ENCODE peak calls at places on chromosomes 3 and 15, in ten cellular contexts. D, N, S, M, W, I, J, U, L and E are unnamed samples.

GRCh38 chr15:77525907-77526581 is 105.4 kb downstream of the HMG20A start:
- DNase-seq in D (no peak), N (no peak), S (no peak), M (peak), W (no peak), I (no peak), J (no peak), U (no peak), L (no peak), E (no peak)

GRCh38 chr15:62665449-62665848 is 377.1 kb upstream of the TPM1 start:
- DNase-seq in D (peak), N (no peak), S (no peak), M (no peak), W (no peak), I (no peak), J (no peak), U (no peak), L (peak), E (no peak)

GRCh38 chr15:38647683-38648082 is 83.1 kb upstream of the RASGRP1 start:
- DNase-seq in D (no peak), N (no peak), S (no peak), M (no peak), W (no peak), I (no peak), J (no peak), U (no peak), L (peak), E (no peak)

GRCh38 chr15:32909431-32909830 is 191.6 kb downstream of the GREM1 start:
- DNase-seq in D (peak), N (no peak), S (no peak), M (no peak), W (no peak), I (no peak), J (no peak), U (no peak), L (peak), E (no peak)

GRCh38 chr3:172078721-172079120 is 39.3 kb downstream of the FNDC3B start:
- DNase-seq in D (no peak), N (no peak), S (no peak), M (no peak), W (no peak), I (no peak), J (no peak), U (no peak), L (no peak), E (no peak)

GRCh38 chr3:16883057-16883725 is 1.6 kb upstream of the PLCL2 start:
- DNase-seq in D (no peak), N (no peak), S (no peak), M (no peak), W (no peak), I (peak), J (peak), U (no peak), L (peak), E (no peak)

GRCh38 chr3:42749753-42750231 is 23.3 kb downstream of the CCDC13 start:
- DNase-seq in D (no peak), N (no peak), S (peak), M (no peak), W (no peak), I (no peak), J (no peak), U (no peak), L (peak), E (no peak)

GRCh38 chr15:39486546-39487081 is 94.3 kb upstream of the THBS1 start:
- DNase-seq in D (no peak), N (no peak), S (no peak), M (no peak), W (no peak), I (no peak), J (no peak), U (no peak), L (no peak), E (no peak)

GRCh38 chr3:46946856-46947544 is 29.5 kb downstream of the CCDC12 start:
- DNase-seq in D (no peak), N (peak), S (no peak), M (no peak), W (peak), I (no peak), J (no peak), U (no peak), L (no peak), E (no peak)

GRCh38 chr3:123098411-123099330 is 31.8 kb downstream of the PDIA5 start:
- DNase-seq in D (no peak), N (no peak), S (no peak), M (no peak), W (no peak), I (no peak), J (no peak), U (no peak), L (peak), E (no peak)

GRCh38 chr15:101664303-101664913 is 12.2 kb upstream of the TM2D3 start:
- DNase-seq in D (no peak), N (no peak), S (no peak), M (no peak), W (no peak), I (no peak), J (no peak), U (no peak), L (peak), E (no peak)

GRCh38 chr3:114409291-114409690 is 115.5 kb downstream of the TIGIT start:
- DNase-seq in D (no peak), N (no peak), S (no peak), M (no peak), W (no peak), I (no peak), J (no peak), U (no peak), L (no peak), E (no peak)

GRCh38 chr3:149395107-149396089 is 17.9 kb upstream of the TM4SF1 start:
- DNase-seq in D (no peak), N (no peak), S (no peak), M (no peak), W (no peak), I (peak), J (no peak), U (no peak), L (no peak), E (no peak)

GRCh38 chr3:8458711-8459110 is 42.9 kb upstream of the LMCD1 start:
- DNase-seq in D (peak), N (peak), S (no peak), M (no peak), W (no peak), I (no peak), J (peak), U (no peak), L (peak), E (no peak)

GRCh38 chr3:99845335-99845734 is 27.7 kb downstream of the CMSS1 start:
- DNase-seq in D (no peak), N (no peak), S (no peak), M (no peak), W (no peak), I (no peak), J (no peak), U (no peak), L (no peak), E (no peak)

GRCh38 chr3:99839613-99840012 is 22.0 kb downstream of the CMSS1 start:
- DNase-seq in D (no peak), N (no peak), S (no peak), M (no peak), W (no peak), I (no peak), J (no peak), U (no peak), L (no peak), E (no peak)

GRCh38 chr3:99843590-99844260 is 26.1 kb downstream of the CMSS1 start:
- DNase-seq in D (no peak), N (no peak), S (no peak), M (no peak), W (no peak), I (no peak), J (no peak), U (no peak), L (peak), E (no peak)

GRCh38 chr3:99845999-99846398 is 28.3 kb downstream of the CMSS1 start:
- DNase-seq in D (no peak), N (no peak), S (no peak), M (no peak), W (no peak), I (no peak), J (no peak), U (no peak), L (no peak), E (no peak)

GRCh38 chr3:99842826-99843589 is 25.3 kb downstream of the CMSS1 start:
- DNase-seq in D (peak), N (no peak), S (peak), M (no peak), W (no peak), I (no peak), J (no peak), U (no peak), L (peak), E (no peak)
- TF ChIP-seq CTCF in D (peak), N (peak), S (peak), M (peak), W (peak), I (no peak), J (peak), U (peak), L (peak), E (peak)

DNA sequence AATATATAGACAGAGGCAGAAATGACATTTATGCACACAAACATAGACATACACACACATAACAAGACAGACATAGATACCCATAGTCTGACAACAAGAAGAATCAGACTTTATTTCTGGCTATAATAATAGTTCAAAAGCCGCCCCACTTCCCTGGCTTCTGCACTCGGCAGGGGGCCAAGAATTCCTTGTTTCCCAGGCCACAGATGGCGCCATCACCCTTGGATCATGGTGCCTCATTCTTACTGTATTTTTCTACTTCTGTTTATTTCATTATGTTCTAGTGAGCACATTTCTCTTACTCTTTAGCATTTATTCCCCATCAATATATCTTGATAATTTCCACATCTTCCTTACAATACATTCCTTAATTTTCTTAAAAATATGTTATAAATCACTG is 387.5 kb downstream of the NLGN1 start:
- DNase-seq in D (no peak), N (no peak), S (no peak), M (no peak), W (no peak), I (no peak), J (no peak), U (no peak), L (no peak), E (no peak)
- TF ChIP-seq CTCF in D (no peak), N (no peak), S (no peak), M (no peak), W (no peak), I (no peak), J (no peak), U (no peak), L (no peak), E (no peak)

GRCh38 chr15:74318376-74319137 is 48.9 kb downstream of the CYP11A1 start:
- DNase-seq in D (no peak), N (peak), S (no peak), M (no peak), W (no peak), I (no peak), J (no peak), U (no peak), L (peak), E (no peak)
- TF ChIP-seq CTCF in D (no peak), N (no peak), S (no peak), M (no peak), W (no peak), I (no peak), J (no peak), U (no peak), L (no peak), E (no peak)

GRCh38 chr3:194203482-194204035 is 67.6 kb downstream of the HES1 start:
- DNase-seq in D (no peak), N (no peak), S (peak), M (no peak), W (peak), I (no peak), J (no peak), U (no peak), L (no peak), E (no peak)
- TF ChIP-seq CTCF in D (no peak), N (no peak), S (no peak), M (no peak), W (no peak), I (no peak), J (no peak), U (no peak), L (no peak), E (no peak)

DNA sequence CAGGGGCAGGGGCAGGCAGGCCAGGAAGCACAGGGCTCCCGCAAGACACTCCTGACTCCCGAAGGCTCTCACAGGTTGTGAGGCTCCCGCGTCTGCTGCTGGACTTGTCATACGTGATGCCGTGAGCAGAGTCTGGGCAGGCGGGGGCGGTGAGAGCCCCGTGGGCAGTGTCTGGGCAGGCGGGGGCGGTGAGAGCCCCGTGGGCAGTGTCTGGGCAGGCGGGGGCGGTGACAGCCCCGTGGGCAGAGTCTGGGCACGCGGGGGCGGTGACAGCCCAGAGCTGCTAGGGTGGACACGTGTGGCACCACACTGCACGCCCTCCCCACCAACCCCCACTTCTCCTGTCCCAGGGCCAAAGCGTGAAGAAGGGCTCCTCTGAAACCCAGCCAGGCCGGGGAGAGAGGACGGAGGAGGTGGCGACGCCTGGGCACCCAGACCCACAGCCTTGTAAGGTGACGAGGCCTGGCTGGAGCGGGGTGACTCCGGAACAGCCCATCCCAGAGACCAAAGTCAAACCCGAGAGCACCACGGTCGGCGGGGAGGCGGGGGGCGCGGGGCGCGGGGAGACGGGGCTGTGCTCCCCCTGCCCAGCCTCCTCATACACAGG is 35.0 kb downstream of the TNK2 start:
- DNase-seq in D (no peak), N (no peak), S (no peak), M (peak), W (no peak), I (no peak), J (no peak), U (no peak), L (no peak), E (no peak)
- TF ChIP-seq CTCF in D (no peak), N (no peak), S (no peak), M (no peak), W (no peak), I (no peak), J (no peak), U (no peak), L (no peak), E (no peak)

DNA sequence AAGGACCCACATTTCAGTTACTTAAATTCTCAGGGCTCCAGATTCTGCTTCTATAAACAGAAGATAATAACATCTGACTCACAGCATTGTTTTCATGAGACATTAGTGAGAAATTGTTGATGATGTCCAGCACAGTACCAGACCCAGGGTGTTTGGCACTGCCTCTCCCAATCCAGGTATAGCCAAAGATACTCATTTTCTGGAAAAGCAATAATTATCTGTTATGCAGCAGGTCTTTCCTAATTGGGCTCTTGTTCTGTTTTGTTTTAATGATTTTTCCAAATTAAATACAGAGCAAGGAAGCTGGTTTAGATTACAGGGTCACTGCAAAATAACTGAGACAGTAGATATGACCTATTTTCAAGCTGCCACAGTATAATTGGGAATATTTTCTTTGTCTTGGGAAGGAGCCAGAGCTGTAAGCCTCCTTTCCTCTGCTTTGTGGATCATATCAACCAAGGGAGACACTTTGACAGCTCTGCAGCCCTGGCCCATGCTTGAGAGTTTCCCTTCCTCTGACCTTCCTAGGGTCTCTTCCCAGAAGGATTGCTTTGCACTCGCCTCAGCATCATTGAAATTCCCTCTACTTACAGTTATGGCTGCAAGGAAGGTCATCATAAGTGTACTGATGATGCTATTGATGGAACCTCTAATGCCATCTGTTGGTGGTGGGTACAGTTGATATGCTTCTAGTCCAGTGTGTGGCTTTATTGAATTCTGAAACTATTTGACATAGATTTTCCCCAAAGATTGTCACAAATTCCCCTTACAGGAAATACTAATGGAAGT is 522.4 kb upstream of the ADAMTS9 start:
- DNase-seq in D (no peak), N (no peak), S (no peak), M (no peak), W (no peak), I (no peak), J (no peak), U (no peak), L (no peak), E (no peak)
- TF ChIP-seq CTCF in D (no peak), N (no peak), S (no peak), M (no peak), W (no peak), I (no peak), J (no peak), U (no peak), L (no peak), E (no peak)

DNA sequence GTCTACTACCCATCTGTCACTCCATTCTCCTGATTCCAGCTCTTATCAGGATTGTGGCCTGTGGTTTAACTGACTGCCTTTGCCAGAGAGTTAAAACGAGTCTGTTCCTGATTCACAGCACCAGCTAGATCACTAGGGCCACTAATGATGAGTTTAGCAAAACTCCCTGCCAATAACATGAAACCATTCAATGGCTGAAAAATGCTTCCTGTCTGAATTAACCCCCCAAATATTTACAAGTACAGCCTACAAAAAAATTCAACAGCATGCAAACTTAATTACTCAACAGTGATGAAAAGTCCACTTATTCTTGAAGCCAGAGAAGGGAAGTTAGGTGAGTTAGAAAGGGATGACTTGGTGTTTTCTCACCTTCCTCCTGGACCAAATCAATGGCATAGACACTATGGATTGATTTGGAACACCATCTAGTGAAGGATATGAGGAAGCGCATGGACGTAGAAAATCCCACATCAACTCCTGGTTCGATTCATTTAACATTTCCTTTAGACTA is 141.4 kb downstream of the TGFBR2 start:
- DNase-seq in D (peak), N (no peak), S (no peak), M (no peak), W (no peak), I (no peak), J (no peak), U (no peak), L (peak), E (no peak)
- TF ChIP-seq CTCF in D (peak), N (peak), S (no peak), M (peak), W (no peak), I (no peak), J (peak), U (peak), L (peak), E (peak)

GRCh38 chr3:194577985-194578905 is 55.0 kb downstream of the TMEM44 start:
- DNase-seq in D (peak), N (peak), S (no peak), M (no peak), W (peak), I (no peak), J (peak), U (no peak), L (peak), E (no peak)
- TF ChIP-seq CTCF in D (no peak), N (no peak), S (no peak), M (no peak), W (no peak), I (no peak), J (no peak), U (no peak), L (no peak), E (no peak)